ENCODE peak calls at places on chromosomes 11 and 22, in eight cellular contexts. X is body of pancreas; R is pancreas; B is heart left ventricle; E is RWPE2; I is heart right ventricle; S is endodermal cell; V is CD8-positive, alpha-beta T cell. L is an unnamed sample. For H3K27me3 and H3K36me3, the result is how much of the 10 kb centered on the place peaks cover.

GRCh38 chr11:117733311-117733710 is 63.7 kb downstream of the DSCAML1 start:
- DNase-seq in X (no peak), R (no peak), B (no peak), E (no peak), I (no peak), S (no peak), V (no peak), L (no peak)

GRCh38 chr22:45805413-45805812 is 133.8 kb downstream of the ATXN10 start:
- DNase-seq in X (no peak), R (no peak), B (no peak), E (no peak), I (peak), S (no peak), V (no peak), L (no peak)

GRCh38 chr11:130847517-130847916 is 68.8 kb downstream of the SNX19 start:
- DNase-seq in X (no peak), R (no peak), B (no peak), E (peak), I (no peak), S (no peak), V (no peak), L (no peak)

GRCh38 chr11:6650104-6650503 is 5.5 kb downstream of the DCHS1 start:
- DNase-seq in X (no peak), R (no peak), B (no peak), E (no peak), I (no peak), S (no peak), V (no peak), L (no peak)

GRCh38 chr22:21952586-21953571 is at the start of gene PPM1F:
- DNase-seq in X (peak), R (peak), B (peak), E (no peak), I (peak), S (peak), V (peak), L (peak)

GRCh38 chr22:50525991-50526848 is 822 bp upstream of the SCO2 start:
- DNase-seq in X (peak), R (peak), B (peak), E (peak), I (peak), S (peak), V (peak), L (peak)

GRCh38 chr11:43576834-43577521 is 103.6 kb upstream of the HSD17B12 start:
- DNase-seq in X (peak), R (no peak), B (peak), E (no peak), I (peak), S (peak), V (no peak), L (no peak)

GRCh38 chr11:126474888-126475626 is 119.6 kb downstream of the ST3GAL4 start:
- DNase-seq in X (no peak), R (no peak), B (no peak), E (no peak), I (peak), S (no peak), V (no peak), L (no peak)

GRCh38 chr22:17789379-17790200 is 15.3 kb upstream of the BID start:
- DNase-seq in X (no peak), R (no peak), B (no peak), E (no peak), I (no peak), S (no peak), V (no peak), L (no peak)

GRCh38 chr11:69319255-69320106 is 25.5 kb downstream of the MYEOV start:
- DNase-seq in X (no peak), R (no peak), B (no peak), E (peak), I (no peak), S (peak), V (no peak), L (no peak)

GRCh38 chr11:59463176-59463575 is 6.4 kb downstream of the OR4D6 start:
- DNase-seq in X (no peak), R (no peak), B (no peak), E (no peak), I (peak), S (no peak), V (no peak), L (no peak)

GRCh38 chr11:43582837-43583462 is 97.6 kb upstream of the HSD17B12 start:
- DNase-seq in X (no peak), R (no peak), B (no peak), E (no peak), I (no peak), S (peak), V (no peak), L (no peak)

GRCh38 chr11:67732045-67732787 is 57.8 kb upstream of the ALDH3B2 start:
- DNase-seq in X (peak), R (no peak), B (no peak), E (no peak), I (no peak), S (peak), V (peak), L (peak)

GRCh38 chr11:19822531-19822930 is 109.9 kb downstream of the NAV2 start:
- DNase-seq in X (no peak), R (no peak), B (no peak), E (no peak), I (no peak), S (no peak), V (no peak), L (no peak)

GRCh38 chr22:47233316-47234243 is 471.1 kb downstream of the TBC1D22A start:
- DNase-seq in X (no peak), R (no peak), B (no peak), E (no peak), I (no peak), S (no peak), V (no peak), L (no peak)

GRCh38 chr11:20638074-20638473 is 31.3 kb upstream of the NELL1 start:
- DNase-seq in X (no peak), R (no peak), B (no peak), E (no peak), I (no peak), S (no peak), V (no peak), L (no peak)

GRCh38 chr22:31436132-31436531 is 36.7 kb downstream of the DRG1 start:
- DNase-seq in X (no peak), R (no peak), B (no peak), E (no peak), I (no peak), S (no peak), V (no peak), L (no peak)

GRCh38 chr11:113806403-113806802 is 26.8 kb downstream of the CLDN25 start:
- DNase-seq in X (no peak), R (no peak), B (no peak), E (no peak), I (no peak), S (peak), V (no peak), L (no peak)

GRCh38 chr11:76523147-76523546 is 78.3 kb downstream of the EMSY start:
- DNase-seq in X (no peak), R (no peak), B (no peak), E (no peak), I (no peak), S (peak), V (no peak), L (no peak)

GRCh38 chr22:24289138-24289537 is 18.5 kb downstream of the SPECC1L start:
- DNase-seq in X (no peak), R (no peak), B (no peak), E (no peak), I (no peak), S (no peak), V (no peak), L (no peak)

GRCh38 chr11:76030286-76030685 is 176.0 kb downstream of the WNT11 start:
- DNase-seq in X (no peak), R (no peak), B (no peak), E (no peak), I (no peak), S (no peak), V (no peak), L (no peak)

GRCh38 chr22:49657275-49657973 is 170.2 kb downstream of the BRD1 start:
- DNase-seq in X (no peak), R (peak), B (peak), E (peak), I (peak), S (no peak), V (peak), L (peak)

GRCh38 chr11:46385169-46386004 is 3.9 kb downstream of the MDK start:
- DNase-seq in X (no peak), R (no peak), B (no peak), E (peak), I (no peak), S (no peak), V (no peak), L (no peak)
- H3K27ac ChIP-seq in X (no peak), R (no peak), B (no peak), E (no peak), I (no peak), S (no peak), V (no peak), L (no peak)

DNA sequence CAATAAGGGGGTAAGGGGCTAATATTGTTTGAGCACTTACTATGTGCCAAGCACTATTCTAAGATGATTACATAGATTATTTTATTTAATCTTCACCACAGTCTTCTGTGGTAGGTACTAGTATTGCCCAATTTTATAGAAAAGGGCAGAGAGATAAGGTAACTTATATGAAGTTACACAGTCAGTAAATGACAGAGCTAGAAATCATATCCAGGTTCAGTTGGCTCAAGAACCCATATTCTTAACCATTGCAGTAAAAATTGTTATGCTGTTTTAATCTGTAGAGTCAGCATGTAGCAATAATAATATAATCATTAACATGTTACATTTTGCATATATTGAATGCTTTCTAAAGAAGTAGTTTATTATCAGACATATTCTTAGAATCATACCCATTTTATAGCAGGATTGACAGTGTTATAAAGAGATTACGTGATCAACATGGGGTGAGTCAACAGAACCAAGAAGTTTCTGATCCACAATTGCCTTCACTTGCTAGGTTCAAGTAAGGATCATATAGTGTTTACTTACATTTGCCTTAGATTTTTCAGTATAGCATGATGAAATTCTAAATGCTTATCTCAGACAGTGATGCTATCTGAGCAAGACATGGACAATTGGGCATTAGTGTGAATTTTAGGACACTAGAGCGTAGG is 46.4 kb downstream of the CSTPP1 start:
- DNase-seq in X (no peak), R (no peak), B (no peak), E (no peak), I (no peak), S (no peak), V (no peak), L (no peak)
- H3K27me3 ChIP-seq in X (under half), R (under half), B (under half), E (under half), I (under half), S (under half), V (under half), L (under half)

DNA sequence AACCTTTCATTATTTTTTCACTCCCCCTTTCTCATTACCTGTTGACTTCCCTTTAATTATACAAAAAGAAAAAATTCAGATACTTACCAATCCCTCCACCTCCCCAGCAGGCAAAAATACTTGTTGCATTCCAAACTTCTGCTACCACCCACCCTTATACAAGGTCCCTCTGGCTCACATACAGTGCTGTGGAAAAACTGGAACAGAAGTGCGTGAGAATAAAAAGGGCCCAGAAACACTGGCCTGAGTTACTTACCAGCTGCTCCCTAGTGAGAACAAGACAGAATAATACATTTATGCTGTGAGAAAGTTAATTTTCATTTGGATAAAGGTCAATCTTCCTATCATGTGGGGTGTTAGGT is 46.9 kb upstream of the RAPSN start:
- DNase-seq in X (no peak), R (no peak), B (no peak), E (no peak), I (no peak), S (no peak), V (no peak), L (no peak)
- H3K36me3 ChIP-seq in X (under half), R (under half), B (under half), E (half or more), I (under half), S (half or more), V (under half), L (under half)

DNA sequence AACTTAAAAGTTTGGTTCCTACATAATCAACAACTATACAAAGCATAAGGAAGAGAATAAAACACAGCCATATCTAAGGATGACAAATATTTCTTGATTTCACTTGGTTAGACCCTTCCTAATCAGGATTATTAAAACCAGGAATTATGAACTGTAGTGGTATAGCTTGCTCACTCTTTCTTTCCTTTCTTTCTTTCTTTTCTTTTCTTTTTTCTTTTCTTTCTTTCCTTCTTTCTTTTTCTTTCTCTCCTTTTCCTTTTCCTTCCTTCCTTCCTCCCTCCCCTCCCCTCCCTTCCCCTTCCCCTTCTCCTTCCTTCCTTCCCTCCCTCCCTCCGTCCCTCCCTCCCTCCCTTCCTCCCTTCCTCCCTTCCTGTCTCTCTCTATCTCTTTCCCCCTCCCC is 78.0 kb downstream of the HORMAD2 start:
- DNase-seq in X (no peak), R (no peak), B (no peak), E (no peak), I (no peak), S (no peak), V (no peak), L (no peak)
- H3K27ac ChIP-seq in X (no peak), R (no peak), B (no peak), E (no peak), I (no peak), S (no peak), V (no peak), L (no peak)

DNA sequence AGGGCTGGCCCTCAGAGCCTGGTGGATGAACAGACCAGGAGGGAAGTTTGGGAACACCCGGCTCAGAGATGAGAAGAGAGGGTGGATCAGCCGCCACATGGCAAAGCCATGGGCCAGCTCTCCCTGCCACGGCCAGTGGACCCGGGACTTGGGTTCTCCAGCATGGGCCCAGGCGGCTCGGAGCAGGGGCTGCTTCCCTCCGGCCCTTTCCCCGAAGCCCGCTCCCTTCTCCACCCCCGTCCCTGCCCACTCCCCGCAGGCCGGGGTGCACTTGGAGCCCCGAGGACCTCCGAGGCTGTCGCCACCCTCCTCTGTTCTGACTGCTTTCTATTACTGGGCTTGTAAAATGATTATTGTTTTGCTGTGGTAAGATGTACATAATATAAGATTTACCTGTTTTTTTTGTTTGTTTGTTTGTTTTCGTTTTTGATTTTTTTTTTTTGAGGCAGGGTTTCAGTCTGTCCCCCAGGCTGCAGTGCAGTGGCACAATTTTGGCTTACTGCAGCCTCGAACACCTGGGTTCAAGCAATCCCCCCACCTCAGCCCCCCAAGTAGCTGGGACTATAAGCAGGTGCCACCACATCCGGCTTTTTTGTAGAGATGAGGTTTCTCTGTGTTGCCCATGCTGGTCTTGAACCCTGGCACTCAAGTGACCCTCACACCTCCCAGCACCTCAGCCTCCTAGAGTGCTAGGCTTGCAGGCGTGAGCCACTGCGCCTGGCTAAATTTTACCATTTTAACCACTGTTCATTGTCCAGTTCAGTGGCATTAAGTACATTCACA is 11.3 kb upstream of the TH start:
- DNase-seq in X (no peak), R (no peak), B (no peak), E (no peak), I (no peak), S (no peak), V (no peak), L (no peak)
- H3K27me3 ChIP-seq in X (under half), R (under half), B (under half), E (under half), I (under half), S (under half), V (under half), L (under half)

GRCh38 chr22:38727123-38727522 is 21.4 kb downstream of the GTPBP1 start:
- DNase-seq in X (peak), R (no peak), B (no peak), E (no peak), I (no peak), S (no peak), V (no peak), L (no peak)

GRCh38 chr22:38724176-38724575 is 18.4 kb downstream of the GTPBP1 start:
- DNase-seq in X (peak), R (no peak), B (no peak), E (no peak), I (no peak), S (no peak), V (no peak), L (no peak)

GRCh38 chr22:38727530-38728451 is 22.0 kb downstream of the GTPBP1 start:
- DNase-seq in X (peak), R (no peak), B (no peak), E (no peak), I (no peak), S (no peak), V (no peak), L (no peak)

GRCh38 chr22:38724926-38725571 is 19.3 kb downstream of the GTPBP1 start:
- DNase-seq in X (peak), R (no peak), B (no peak), E (no peak), I (no peak), S (peak), V (no peak), L (peak)

DNA sequence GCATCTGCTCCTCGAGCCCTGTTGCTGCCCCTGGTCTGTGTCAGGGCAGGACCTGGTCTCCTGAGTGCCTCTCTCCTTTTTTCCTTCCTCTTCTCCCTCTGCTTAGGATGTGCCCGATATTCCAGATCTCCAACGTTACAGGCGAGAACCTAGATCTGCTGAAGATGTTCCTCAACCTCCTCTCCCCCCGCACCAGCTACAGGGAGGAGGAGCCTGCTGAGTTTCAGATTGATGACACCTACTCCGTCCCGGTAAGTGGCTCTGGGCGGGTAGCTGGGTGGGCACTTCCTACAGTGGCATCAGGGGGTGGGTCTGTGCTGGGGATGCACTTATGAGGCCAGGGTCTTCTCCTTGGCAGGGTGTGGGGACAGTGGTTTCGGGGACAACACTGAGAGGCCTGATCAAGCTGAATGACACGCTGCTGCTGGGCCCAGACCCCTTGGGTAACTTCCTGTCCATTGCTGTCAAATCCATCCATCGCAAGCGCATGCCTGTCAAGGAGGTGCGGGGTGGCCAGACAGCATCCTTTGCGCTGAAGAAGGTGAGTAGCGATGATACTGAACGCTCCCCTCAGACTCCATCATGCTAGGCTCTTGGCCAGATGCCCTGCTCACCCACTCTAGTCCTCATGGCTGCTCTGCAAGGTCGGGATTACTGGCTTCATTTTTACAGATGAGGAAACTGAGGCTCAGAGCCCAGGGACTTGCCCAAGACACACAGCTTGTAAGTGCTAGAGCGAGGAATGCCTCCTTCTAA is 20.3 kb downstream of the GTPBP1 start:
- DNase-seq in X (peak), R (no peak), B (no peak), E (no peak), I (no peak), S (no peak), V (no peak), L (no peak)
- H3K36me3 ChIP-seq in X (half or more), R (half or more), B (under half), E (half or more), I (half or more), S (half or more), V (half or more), L (half or more)

DNA sequence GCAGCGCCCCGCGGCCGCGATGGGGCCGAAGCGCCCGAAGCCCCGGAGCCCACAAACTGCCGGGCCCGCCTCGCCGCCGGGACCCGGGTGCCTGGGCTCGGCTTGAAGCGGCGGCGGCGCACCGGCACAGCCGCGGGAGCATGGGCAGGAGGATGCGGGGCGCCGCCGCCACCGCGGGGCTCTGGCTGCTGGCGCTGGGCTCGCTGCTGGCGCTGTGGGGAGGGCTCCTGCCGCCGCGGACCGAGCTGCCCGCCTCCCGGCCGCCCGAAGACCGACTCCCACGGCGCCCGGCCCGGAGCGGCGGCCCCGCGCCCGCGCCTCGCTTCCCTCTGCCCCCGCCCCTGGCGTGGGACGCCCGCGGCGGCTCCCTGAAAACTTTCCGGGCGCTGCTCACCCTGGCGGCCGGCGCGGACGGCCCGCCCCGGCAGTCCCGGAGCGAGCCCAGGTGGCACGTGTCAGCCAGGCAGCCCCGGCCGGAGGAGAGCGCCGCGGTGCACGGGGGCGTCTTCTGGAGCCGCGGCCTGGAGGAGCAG is 303 bp downstream of the FJX1 start:
- DNase-seq in X (peak), R (peak), B (peak), E (no peak), I (peak), S (peak), V (no peak), L (no peak)
- H3K27ac ChIP-seq in X (peak), R (peak), B (peak), E (peak), I (peak), S (peak), V (no peak), L (no peak)